ENCODE peak calls at places on chromosomes 2 and 18, in eight cellular contexts. One of them, this sample, is unnamed.

GRCh38 chr2:60530660-60531276 is 22.7 kb downstream of the BCL11A start:
- DNase-seq in prostate gland: peak; percentile 83
- DNase-seq in A549: no peak
- DNase-seq in fibroblast of lung: peak; percentile 24
- DNase-seq in breast epithelium: no peak
- DNase-seq in transverse colon: peak; percentile 90
- DNase-seq in NT2/D1: no peak
- DNase-seq in ovary: no peak
- DNase-seq in this sample: no peak

GRCh38 chr18:61530681-61531080 is 197.5 kb downstream of the CDH20 start:
- DNase-seq in fibroblast of lung: no peak
- DNase-seq in transverse colon: no peak
- DNase-seq in ovary: no peak
- DNase-seq in A549: no peak
- DNase-seq in breast epithelium: no peak
- DNase-seq in NT2/D1: no peak
- DNase-seq in prostate gland: no peak
- DNase-seq in this sample: no peak

GRCh38 chr2:37599688-37600525 is 71.5 kb downstream of the CDC42EP3 start:
- DNase-seq in ovary: no peak
- DNase-seq in A549: no peak
- DNase-seq in breast epithelium: no peak
- DNase-seq in fibroblast of lung: no peak
- DNase-seq in transverse colon: peak; percentile 34
- DNase-seq in prostate gland: no peak
- DNase-seq in NT2/D1: no peak
- DNase-seq in this sample: peak; percentile 80

GRCh38 chr2:235032466-235032865 is 80.6 kb downstream of the SH3BP4 start:
- DNase-seq in ovary: no peak
- DNase-seq in A549: no peak
- DNase-seq in transverse colon: no peak
- DNase-seq in prostate gland: no peak
- DNase-seq in breast epithelium: no peak
- DNase-seq in NT2/D1: no peak
- DNase-seq in fibroblast of lung: no peak
- DNase-seq in this sample: no peak

GRCh38 chr18:32937007-32937540 is 164.3 kb upstream of the KLHL14 start:
- DNase-seq in breast epithelium: no peak
- DNase-seq in A549: no peak
- DNase-seq in transverse colon: no peak
- DNase-seq in fibroblast of lung: no peak
- DNase-seq in ovary: no peak
- DNase-seq in NT2/D1: no peak
- DNase-seq in prostate gland: no peak
- DNase-seq in this sample: no peak

GRCh38 chr2:207765541-207765940 is 4.2 kb downstream of the FZD5 start:
- DNase-seq in transverse colon: peak; percentile 72
- DNase-seq in NT2/D1: peak; percentile 87
- DNase-seq in ovary: no peak
- DNase-seq in breast epithelium: no peak
- DNase-seq in A549: no peak
- DNase-seq in fibroblast of lung: no peak
- DNase-seq in prostate gland: no peak
- DNase-seq in this sample: no peak

GRCh38 chr18:50878345-50879301 is at the start of gene ME2:
- DNase-seq in prostate gland: peak; percentile 91
- DNase-seq in NT2/D1: peak; percentile 71
- DNase-seq in transverse colon: peak; percentile 95
- DNase-seq in breast epithelium: peak; percentile 90
- DNase-seq in A549: peak; percentile 74
- DNase-seq in ovary: peak; percentile 95
- DNase-seq in fibroblast of lung: peak; percentile 89
- DNase-seq in this sample: peak; percentile 75

GRCh38 chr2:191299009-191299408 is 53.8 kb downstream of the MYO1B start:
- DNase-seq in transverse colon: no peak
- DNase-seq in A549: no peak
- DNase-seq in ovary: no peak
- DNase-seq in breast epithelium: no peak
- DNase-seq in fibroblast of lung: no peak
- DNase-seq in NT2/D1: no peak
- DNase-seq in prostate gland: no peak
- DNase-seq in this sample: no peak

GRCh38 chr2:201768918-201769317 is 11.8 kb downstream of the ALS2 start:
- DNase-seq in ovary: no peak
- DNase-seq in breast epithelium: no peak
- DNase-seq in transverse colon: no peak
- DNase-seq in NT2/D1: no peak
- DNase-seq in fibroblast of lung: peak; percentile 12
- DNase-seq in A549: no peak
- DNase-seq in prostate gland: no peak
- DNase-seq in this sample: no peak

GRCh38 chr2:26970928-26971627 is 641 bp downstream of the MAPRE3 start:
- DNase-seq in fibroblast of lung: peak; percentile 19
- DNase-seq in prostate gland: peak; percentile 18
- DNase-seq in transverse colon: no peak
- DNase-seq in ovary: peak; percentile 58
- DNase-seq in breast epithelium: no peak
- DNase-seq in NT2/D1: peak; percentile 15
- DNase-seq in A549: peak; percentile 46
- DNase-seq in this sample: no peak

GRCh38 chr18:10950876-10951630 is 198.3 kb downstream of the PIEZO2 start:
- DNase-seq in breast epithelium: no peak
- DNase-seq in ovary: no peak
- DNase-seq in prostate gland: no peak
- DNase-seq in NT2/D1: no peak
- DNase-seq in A549: no peak
- DNase-seq in fibroblast of lung: no peak
- DNase-seq in transverse colon: no peak
- DNase-seq in this sample: no peak

GRCh38 chr2:81324046-81324445 is 1019.5 kb upstream of the LRRTM1 start:
- DNase-seq in breast epithelium: no peak
- DNase-seq in A549: no peak
- DNase-seq in transverse colon: no peak
- DNase-seq in fibroblast of lung: peak; percentile 25
- DNase-seq in NT2/D1: peak; percentile 38
- DNase-seq in prostate gland: no peak
- DNase-seq in ovary: no peak
- DNase-seq in this sample: no peak

GRCh38 chr2:98634406-98635092 is 26.2 kb downstream of the UNC50 start:
- DNase-seq in prostate gland: no peak
- DNase-seq in transverse colon: no peak
- DNase-seq in A549: peak; percentile 3
- DNase-seq in breast epithelium: no peak
- DNase-seq in NT2/D1: peak; percentile 33
- DNase-seq in fibroblast of lung: peak; percentile 5
- DNase-seq in ovary: no peak
- DNase-seq in this sample: peak; percentile 23

GRCh38 chr2:9003616-9004337 is at the start of gene MBOAT2:
- DNase-seq in A549: peak; percentile 96
- DNase-seq in NT2/D1: peak; percentile 88
- DNase-seq in ovary: peak; percentile 92
- DNase-seq in transverse colon: peak; percentile 87
- DNase-seq in breast epithelium: peak; percentile 82
- DNase-seq in prostate gland: peak; percentile 80
- DNase-seq in fibroblast of lung: peak; percentile 92
- DNase-seq in this sample: peak; percentile 64

GRCh38 chr18:63224574-63224973 is 95.0 kb downstream of the BCL2 start:
- DNase-seq in ovary: no peak
- DNase-seq in transverse colon: no peak
- DNase-seq in prostate gland: no peak
- DNase-seq in A549: no peak
- DNase-seq in NT2/D1: no peak
- DNase-seq in breast epithelium: no peak
- DNase-seq in fibroblast of lung: no peak
- DNase-seq in this sample: no peak

GRCh38 chr18:48882379-48882778 is 68.4 kb downstream of the SMAD7 start:
- DNase-seq in transverse colon: no peak
- DNase-seq in fibroblast of lung: no peak
- DNase-seq in prostate gland: no peak
- DNase-seq in NT2/D1: no peak
- DNase-seq in breast epithelium: no peak
- DNase-seq in A549: no peak
- DNase-seq in ovary: no peak
- DNase-seq in this sample: no peak

GRCh38 chr2:29802976-29803375 is 118.4 kb downstream of the ALK start:
- DNase-seq in ovary: no peak
- DNase-seq in transverse colon: no peak
- DNase-seq in fibroblast of lung: no peak
- DNase-seq in A549: no peak
- DNase-seq in prostate gland: no peak
- DNase-seq in breast epithelium: no peak
- DNase-seq in NT2/D1: no peak
- DNase-seq in this sample: no peak

GRCh38 chr2:207869784-207870778 is 100.4 kb upstream of the FZD5 start:
- DNase-seq in prostate gland: no peak
- DNase-seq in NT2/D1: no peak
- DNase-seq in breast epithelium: no peak
- DNase-seq in A549: peak; percentile 27
- DNase-seq in transverse colon: no peak
- DNase-seq in fibroblast of lung: peak; percentile 70
- DNase-seq in ovary: no peak
- DNase-seq in this sample: no peak

GRCh38 chr2:179861027-179861776 is at the start of gene ZNF385B:
- DNase-seq in ovary: peak; percentile 58
- DNase-seq in NT2/D1: no peak
- DNase-seq in A549: no peak
- DNase-seq in fibroblast of lung: peak; percentile 15
- DNase-seq in prostate gland: no peak
- DNase-seq in breast epithelium: no peak
- DNase-seq in transverse colon: peak; percentile 11
- DNase-seq in this sample: no peak

GRCh38 chr2:195500878-195501277 is 156.1 kb upstream of the SLC39A10 start:
- DNase-seq in ovary: no peak
- DNase-seq in NT2/D1: no peak
- DNase-seq in breast epithelium: no peak
- DNase-seq in fibroblast of lung: no peak
- DNase-seq in prostate gland: no peak
- DNase-seq in transverse colon: no peak
- DNase-seq in A549: no peak
- DNase-seq in this sample: no peak

GRCh38 chr2:157173740-157174184 is 83.7 kb upstream of the GALNT5 start:
- DNase-seq in prostate gland: peak; percentile 17
- DNase-seq in fibroblast of lung: peak; percentile 100
- DNase-seq in ovary: no peak
- DNase-seq in A549: peak; percentile 60
- DNase-seq in NT2/D1: no peak
- DNase-seq in breast epithelium: no peak
- DNase-seq in transverse colon: no peak
- DNase-seq in this sample: no peak

GRCh38 chr2:239246723-239247122 is 154.1 kb downstream of the HDAC4 start:
- DNase-seq in breast epithelium: peak; percentile 51
- DNase-seq in prostate gland: no peak
- DNase-seq in NT2/D1: no peak
- DNase-seq in A549: no peak
- DNase-seq in transverse colon: peak; percentile 56
- DNase-seq in ovary: no peak
- DNase-seq in fibroblast of lung: no peak
- DNase-seq in this sample: no peak
- H3K4me3 ChIP-seq in breast epithelium: peak overlapping the region; percentile 58
- H3K4me3 ChIP-seq in prostate gland: no peak overlapping the region
- H3K4me3 ChIP-seq in NT2/D1: no peak overlapping the region
- H3K4me3 ChIP-seq in A549: no peak overlapping the region
- H3K4me3 ChIP-seq in transverse colon: no peak overlapping the region
- H3K4me3 ChIP-seq in ovary: no peak overlapping the region
- H3K4me3 ChIP-seq in fibroblast of lung: no peak overlapping the region
- H3K4me3 ChIP-seq in this sample: no peak overlapping the region

DNA sequence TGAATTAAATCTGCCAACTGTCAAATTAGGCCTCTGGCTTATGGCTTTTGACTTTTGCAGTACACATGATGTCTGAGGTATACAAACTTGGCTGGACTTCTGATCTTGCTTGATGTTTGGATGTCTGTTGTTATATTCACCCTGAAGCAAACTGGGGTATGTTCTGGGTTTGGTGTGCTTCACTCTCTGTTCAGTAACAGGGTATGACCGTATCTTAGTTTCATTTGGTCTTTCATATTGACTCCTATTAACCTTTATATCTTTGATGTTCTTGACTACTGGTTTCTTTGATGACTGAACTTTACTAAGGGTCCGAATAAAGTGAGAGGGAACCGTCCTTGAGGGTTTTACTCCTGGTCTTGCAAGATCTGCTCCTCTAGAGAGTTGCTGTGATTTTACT is 8.2 kb downstream of the CKAP2L start:
- DNase-seq in breast epithelium: no peak
- DNase-seq in ovary: no peak
- DNase-seq in A549: no peak
- DNase-seq in transverse colon: no peak
- DNase-seq in fibroblast of lung: no peak
- DNase-seq in NT2/D1: no peak
- DNase-seq in prostate gland: no peak
- DNase-seq in this sample: no peak
- H3K4me1 ChIP-seq in breast epithelium: no peaks in the 10 kb centered on the region
- H3K4me1 ChIP-seq in ovary: no peaks in the 10 kb centered on the region
- H3K4me1 ChIP-seq in A549: peaks cover 12% of the 10 kb centered on the region
- H3K4me1 ChIP-seq in transverse colon: peaks cover 4% of the 10 kb centered on the region
- H3K4me1 ChIP-seq in fibroblast of lung: no peaks in the 10 kb centered on the region
- H3K4me1 ChIP-seq in NT2/D1: no peaks in the 10 kb centered on the region
- H3K4me1 ChIP-seq in prostate gland: no peaks in the 10 kb centered on the region
- H3K4me1 ChIP-seq in this sample: no peaks in the 10 kb centered on the region

GRCh38 chr2:237546876-237547395 is 19.4 kb upstream of the PRLH start:
- DNase-seq in fibroblast of lung: no peak
- DNase-seq in NT2/D1: no peak
- DNase-seq in breast epithelium: no peak
- DNase-seq in prostate gland: no peak
- DNase-seq in ovary: no peak
- DNase-seq in A549: no peak
- DNase-seq in transverse colon: no peak
- DNase-seq in this sample: no peak
- H3K4me3 ChIP-seq in fibroblast of lung: no peak overlapping the region
- H3K4me3 ChIP-seq in NT2/D1: no peak overlapping the region
- H3K4me3 ChIP-seq in breast epithelium: no peak overlapping the region
- H3K4me3 ChIP-seq in prostate gland: no peak overlapping the region
- H3K4me3 ChIP-seq in ovary: no peak overlapping the region
- H3K4me3 ChIP-seq in A549: no peak overlapping the region
- H3K4me3 ChIP-seq in transverse colon: no peak overlapping the region
- H3K4me3 ChIP-seq in this sample: no peak overlapping the region

DNA sequence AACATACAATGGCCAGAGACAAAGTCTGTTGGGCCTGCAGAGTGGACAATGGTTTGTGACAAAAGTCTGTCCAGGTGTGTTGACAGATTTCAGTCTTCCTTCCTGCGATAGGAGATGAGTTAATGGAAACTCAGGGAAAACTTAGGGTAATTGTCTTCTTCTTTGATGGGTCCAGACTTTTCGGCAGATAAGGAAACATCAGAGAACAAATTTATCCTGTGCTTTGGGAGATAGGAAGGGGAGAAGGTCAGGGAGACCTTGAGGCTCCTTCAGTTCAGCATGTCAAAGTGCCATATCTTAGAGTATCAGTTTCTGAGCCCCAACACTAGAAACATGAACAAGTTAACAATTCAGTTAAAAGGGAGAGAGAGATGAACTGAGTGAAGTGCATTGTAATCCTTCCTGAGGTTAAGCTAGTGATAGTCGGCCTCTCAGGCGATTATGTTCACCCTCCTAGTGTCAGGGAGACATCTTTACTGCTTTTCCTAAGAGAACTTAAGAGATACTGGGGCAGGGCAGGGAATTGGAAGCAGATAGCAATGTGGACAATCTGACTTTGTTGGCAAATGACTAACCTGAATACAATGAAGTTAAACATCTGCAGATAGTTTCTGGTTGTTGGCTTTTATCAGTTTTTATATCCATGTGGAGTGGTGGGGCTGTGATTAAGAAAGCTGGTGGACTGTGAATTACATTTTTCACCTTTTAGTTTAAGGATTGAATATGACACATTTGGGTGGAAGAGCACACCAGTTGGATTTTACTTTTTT is 248.8 kb upstream of the FN1 start:
- DNase-seq in ovary: no peak
- DNase-seq in A549: no peak
- DNase-seq in NT2/D1: no peak
- DNase-seq in transverse colon: no peak
- DNase-seq in fibroblast of lung: peak; percentile 41
- DNase-seq in prostate gland: no peak
- DNase-seq in breast epithelium: no peak
- DNase-seq in this sample: no peak
- H3K4me1 ChIP-seq in ovary: peaks cover 5% of the 10 kb centered on the region
- H3K4me1 ChIP-seq in A549: peaks cover 34% of the 10 kb centered on the region
- H3K4me1 ChIP-seq in NT2/D1: no peaks in the 10 kb centered on the region
- H3K4me1 ChIP-seq in transverse colon: no peaks in the 10 kb centered on the region
- H3K4me1 ChIP-seq in fibroblast of lung: peaks cover 6% of the 10 kb centered on the region
- H3K4me1 ChIP-seq in prostate gland: no peaks in the 10 kb centered on the region
- H3K4me1 ChIP-seq in breast epithelium: no peaks in the 10 kb centered on the region
- H3K4me1 ChIP-seq in this sample: no peaks in the 10 kb centered on the region

This sample was measured in effector memory CD4-positive, alpha-beta T cell.